ENCODE peak calls at places on chromosome 7, in seven cellular contexts. W, V, B, P, C, M and J are unnamed samples.

GRCh38 chr7:2060701-2061100 is 172.0 kb downstream of the MAD1L1 start:
- DNase-seq in M (no peak), W (no peak), C (no peak), V (no peak), B (no peak), P (peak; percentile 60), J (no peak)

GRCh38 chr7:100515072-100515532 is 23.9 kb upstream of the AGFG2 start:
- DNase-seq in B (no peak), P (peak; percentile 56), C (peak; percentile 29), W (no peak), M (no peak), V (peak; percentile 17), J (peak; percentile 46)

GRCh38 chr7:105830405-105831218 is 45.8 kb downstream of the ATXN7L1 start:
- DNase-seq in B (peak; percentile 72), W (no peak), M (no peak), P (peak; percentile 95), C (peak; percentile 99), V (peak; percentile 95), J (peak; percentile 83)

GRCh38 chr7:50304158-50304910 is at the start of gene IKZF1:
- DNase-seq in B (peak; percentile 53), C (no peak), M (peak; percentile 88), W (peak; percentile 28), P (no peak), V (no peak), J (peak; percentile 37)

GRCh38 chr7:7157887-7158271 is 24.5 kb upstream of the C1GALT1 start:
- DNase-seq in M (no peak), P (peak; percentile 81), W (no peak), C (peak; percentile 22), B (no peak), V (peak; percentile 39), J (peak; percentile 44)

GRCh38 chr7:142516038-142516501 is 233.2 kb upstream of the PRSS1 start:
- DNase-seq in M (peak; percentile 74), C (peak; percentile 78), W (no peak), V (no peak), B (peak; percentile 7), P (peak; percentile 86), J (peak; percentile 77)

GRCh38 chr7:146115665-146116451 is 743 bp upstream of the CNTNAP2 start:
- DNase-seq in C (peak; percentile 46), V (peak; percentile 48), P (peak; percentile 67), B (peak; percentile 46), W (no peak), M (no peak), J (peak; percentile 53)

GRCh38 chr7:81519886-81520285 is 250.0 kb downstream of the HGF start:
- DNase-seq in C (no peak), M (no peak), B (no peak), W (no peak), V (no peak), P (no peak), J (no peak)

GRCh38 chr7:2725178-2726105 is 37.4 kb downstream of the AMZ1 start:
- DNase-seq in M (peak; percentile 34), B (no peak), P (no peak), V (no peak), C (no peak), W (no peak), J (no peak)

GRCh38 chr7:150432915-150433892 is 17.2 kb upstream of the GIMAP8 start:
- DNase-seq in V (no peak), P (no peak), B (peak; percentile 25), W (no peak), C (no peak), M (no peak), J (no peak)

GRCh38 chr7:88565401-88565800 is 194.1 kb upstream of the ZNF804B start:
- DNase-seq in V (no peak), M (no peak), B (no peak), P (no peak), C (no peak), W (no peak), J (no peak)

GRCh38 chr7:35905555-35905954 is 104.7 kb downstream of the SEPTIN7 start:
- DNase-seq in C (no peak), M (no peak), V (peak; percentile 48), B (peak; percentile 10), W (no peak), P (peak; percentile 37), J (peak; percentile 72)

GRCh38 chr7:35670856-35671569 is 23.9 kb downstream of the HERPUD2 start:
- DNase-seq in P (no peak), M (no peak), C (no peak), V (no peak), B (no peak), W (no peak), J (no peak)

GRCh38 chr7:2357165-2357564 is 2.5 kb downstream of the EIF3B start:
- DNase-seq in C (peak; percentile 22), P (no peak), W (no peak), M (no peak), V (no peak), B (peak; percentile 24), J (peak; percentile 53)

GRCh38 chr7:48298779-48299178 is 127.5 kb downstream of the ABCA13 start:
- DNase-seq in W (no peak), B (no peak), P (peak; percentile 64), M (no peak), C (peak; percentile 89), V (peak; percentile 93), J (peak; percentile 94)

GRCh38 chr7:104534149-104534548 is 205.7 kb downstream of the LHFPL3 start:
- DNase-seq in W (no peak), C (no peak), V (no peak), P (no peak), B (no peak), M (no peak), J (no peak)

GRCh38 chr7:104541897-104542296 is 213.5 kb downstream of the LHFPL3 start:
- DNase-seq in M (no peak), W (no peak), C (no peak), B (no peak), P (no peak), V (no peak), J (no peak)

GRCh38 chr7:104536956-104537355 is 208.6 kb downstream of the LHFPL3 start:
- DNase-seq in W (no peak), B (no peak), M (no peak), C (no peak), P (no peak), V (no peak), J (no peak)

GRCh38 chr7:104535841-104536240 is 207.4 kb downstream of the LHFPL3 start:
- DNase-seq in B (no peak), P (no peak), C (no peak), W (no peak), M (no peak), V (no peak), J (no peak)

DNA sequence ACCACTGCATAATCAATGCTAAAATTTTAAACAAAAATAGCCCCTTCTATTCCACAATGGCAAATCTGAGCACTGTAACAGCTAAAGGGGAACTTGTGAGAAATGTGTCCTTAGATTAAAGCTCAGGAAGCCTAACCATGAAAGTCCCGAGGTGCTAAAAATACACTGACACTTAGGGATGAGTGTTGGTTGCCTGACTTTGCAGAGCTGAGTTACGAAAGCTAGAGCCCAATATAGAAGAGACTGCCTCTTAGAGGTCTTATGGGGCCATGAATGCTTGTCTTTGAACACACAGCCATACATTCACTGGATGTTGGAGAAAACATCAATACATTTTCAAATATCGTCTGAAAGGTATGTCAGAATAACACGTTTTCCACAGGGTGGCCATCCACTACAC is 209.7 kb downstream of the LHFPL3 start:
- DNase-seq in W (no peak), M (no peak), P (no peak), C (no peak), B (no peak), V (no peak), J (no peak)
- TF ChIP-seq CTCF in W (no peak), M (no peak), P (no peak), C (no peak), B (no peak), V (no peak), J (no peak)

DNA sequence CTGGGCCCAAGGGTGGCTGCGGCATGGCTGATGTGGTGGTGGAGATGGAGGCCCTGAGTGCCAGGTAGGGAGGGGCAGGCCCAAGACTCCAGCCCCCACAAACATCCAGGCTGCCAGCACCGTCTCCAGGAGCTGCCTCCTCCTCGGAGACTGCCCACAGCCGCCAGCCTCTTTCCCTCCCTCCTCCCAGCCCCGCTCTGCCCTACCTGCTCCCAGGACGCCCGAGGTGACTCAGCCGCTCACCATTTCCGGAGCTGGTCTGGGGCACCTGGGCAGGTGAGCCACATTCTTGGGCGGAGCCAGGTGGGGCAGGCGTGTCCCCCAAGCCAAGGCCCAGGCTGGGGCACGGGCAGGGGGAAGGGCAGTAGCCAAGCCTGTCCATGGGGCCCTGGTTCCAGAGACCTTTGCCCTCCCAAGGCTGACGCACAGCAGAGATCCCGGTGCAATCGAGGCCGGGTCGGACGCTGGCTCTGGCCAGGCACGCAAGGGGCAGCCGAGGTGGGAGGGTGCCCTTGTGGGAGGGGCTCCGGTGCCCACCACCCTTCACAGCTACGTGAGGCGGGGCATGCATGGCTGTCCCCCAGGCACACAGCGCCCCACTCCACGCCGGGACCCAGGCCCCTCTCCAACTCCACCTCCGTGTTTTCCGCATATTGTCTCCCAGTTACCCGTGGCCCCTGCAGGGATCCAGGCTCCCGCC is 8.8 kb downstream of the ADAP1 start:
- DNase-seq in B (no peak), V (no peak), P (no peak), C (peak; percentile 97), M (peak; percentile 94), W (no peak), J (peak; percentile 97)
- H3K4me3 ChIP-seq in B (no peak overlapping the region), V (no peak overlapping the region), P (no peak overlapping the region), C (peak overlapping the region; percentile 49), M (peak overlapping the region; percentile 10), W (no peak overlapping the region), J (peak overlapping the region; percentile 21)

GRCh38 chr7:95772771-95773581 is 622 bp downstream of the DYNC1I1 start:
- DNase-seq in B (no peak), M (no peak), W (peak; percentile 17), C (peak; percentile 57), V (no peak), P (peak; percentile 41), J (peak; percentile 16)

GRCh38 chr7:95766657-95767056 is 5.7 kb upstream of the DYNC1I1 start:
- DNase-seq in P (no peak), V (no peak), W (no peak), C (no peak), B (no peak), M (no peak), J (no peak)

GRCh38 chr7:95776561-95777185 is 4.3 kb downstream of the DYNC1I1 start:
- DNase-seq in W (no peak), P (no peak), M (no peak), B (no peak), V (no peak), C (peak; percentile 87), J (peak; percentile 59)

GRCh38 chr7:95777266-95777665 is 4.9 kb downstream of the DYNC1I1 start:
- DNase-seq in C (no peak), B (no peak), P (no peak), W (no peak), V (no peak), M (no peak), J (no peak)

GRCh38 chr7:95772298-95772770 is at the start of gene DYNC1I1:
- DNase-seq in P (peak; percentile 66), B (peak; percentile 73), M (peak; percentile 55), W (peak; percentile 13), V (peak; percentile 49), C (peak; percentile 80), J (peak; percentile 75)
- TF ChIP-seq CTCF in P (no peak), B (no peak), M (no peak), W (no peak), V (no peak), C (no peak), J (no peak)

DNA sequence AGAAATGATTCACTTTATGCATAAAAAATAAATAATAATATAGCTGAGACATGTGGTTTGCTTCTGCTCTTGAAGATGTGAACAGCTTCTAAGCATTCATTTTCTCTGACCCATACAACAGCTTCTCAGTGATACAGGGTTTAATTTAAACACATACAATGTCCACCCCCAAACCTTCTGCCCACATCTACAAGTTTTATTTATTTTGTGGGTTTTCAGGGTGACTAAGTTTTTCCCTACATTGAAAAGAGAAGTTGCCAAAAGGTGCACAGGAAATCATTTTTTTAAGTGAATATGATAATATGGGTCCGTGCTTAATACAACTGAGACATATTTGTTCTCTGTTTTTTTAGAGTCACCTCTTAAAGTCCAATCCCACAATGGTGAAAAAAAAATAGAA is 17.2 kb downstream of the INHBA start:
- DNase-seq in B (no peak), C (peak; percentile 83), W (no peak), P (peak; percentile 64), M (no peak), V (no peak), J (no peak)
- H3K4me3 ChIP-seq in B (no peak overlapping the region), C (no peak overlapping the region), W (no peak overlapping the region), P (no peak overlapping the region), M (no peak overlapping the region), V (no peak overlapping the region), J (no peak overlapping the region)